ENCODE peak calls at places on chromosomes 2 and 18, in five cellular contexts. One of them, this sample, is unnamed.
A peak's percentile ranks its signal among the peaks of the same experiment; 100 is the strongest.

GRCh38 chr2:26483957-26484565 is 6.1 kb upstream of the OTOF start:
- DNase-seq in H9: no peak
- DNase-seq in stimulated activated CD8-positive, alpha-beta memory T cell treated with anti-CD3 and anti-CD28 coated beads, Interleukin-7, amount 100 ng/mL, for 4 hours: no peak
- DNase-seq in mammary epithelial cell: no peak
- DNase-seq in A172: no peak
- DNase-seq in this sample: no peak

GRCh38 chr2:46095821-46096220 is 201.4 kb upstream of the EPAS1 start:
- DNase-seq in mammary epithelial cell: no peak
- DNase-seq in H9: no peak
- DNase-seq in stimulated activated CD8-positive, alpha-beta memory T cell treated with anti-CD3 and anti-CD28 coated beads, Interleukin-7, amount 100 ng/mL, for 4 hours: no peak
- DNase-seq in A172: no peak
- DNase-seq in this sample: no peak

GRCh38 chr2:171541202-171541884 is 19.1 kb downstream of the CYBRD1 start:
- DNase-seq in A172: peak; percentile 25
- DNase-seq in H9: peak; percentile 48
- DNase-seq in stimulated activated CD8-positive, alpha-beta memory T cell treated with anti-CD3 and anti-CD28 coated beads, Interleukin-7, amount 100 ng/mL, for 4 hours: no peak
- DNase-seq in mammary epithelial cell: no peak
- DNase-seq in this sample: no peak

GRCh38 chr2:102050854-102051391 is 59.2 kb downstream of the IL1R2 start:
- DNase-seq in stimulated activated CD8-positive, alpha-beta memory T cell treated with anti-CD3 and anti-CD28 coated beads, Interleukin-7, amount 100 ng/mL, for 4 hours: no peak
- DNase-seq in A172: no peak
- DNase-seq in mammary epithelial cell: no peak
- DNase-seq in H9: no peak
- DNase-seq in this sample: no peak

GRCh38 chr18:47997338-47997780 is 66.9 kb upstream of the SMAD2 start:
- DNase-seq in mammary epithelial cell: no peak
- DNase-seq in A172: no peak
- DNase-seq in stimulated activated CD8-positive, alpha-beta memory T cell treated with anti-CD3 and anti-CD28 coated beads, Interleukin-7, amount 100 ng/mL, for 4 hours: no peak
- DNase-seq in H9: peak; percentile 81
- DNase-seq in this sample: peak; percentile 41

GRCh38 chr2:17065536-17065935 is 399.9 kb upstream of the CYRIA start:
- DNase-seq in stimulated activated CD8-positive, alpha-beta memory T cell treated with anti-CD3 and anti-CD28 coated beads, Interleukin-7, amount 100 ng/mL, for 4 hours: no peak
- DNase-seq in A172: no peak
- DNase-seq in mammary epithelial cell: no peak
- DNase-seq in H9: no peak
- DNase-seq in this sample: no peak

GRCh38 chr2:241895732-241896641 is 26.5 kb downstream of the RTP5 start:
- DNase-seq in stimulated activated CD8-positive, alpha-beta memory T cell treated with anti-CD3 and anti-CD28 coated beads, Interleukin-7, amount 100 ng/mL, for 4 hours: no peak
- DNase-seq in A172: no peak
- DNase-seq in mammary epithelial cell: peak; percentile 16
- DNase-seq in H9: peak; percentile 47
- DNase-seq in this sample: no peak

GRCh38 chr18:74596959-74597661 is 560 bp upstream of the ZNF407 start:
- DNase-seq in stimulated activated CD8-positive, alpha-beta memory T cell treated with anti-CD3 and anti-CD28 coated beads, Interleukin-7, amount 100 ng/mL, for 4 hours: peak; percentile 62
- DNase-seq in A172: no peak
- DNase-seq in mammary epithelial cell: no peak
- DNase-seq in H9: no peak
- DNase-seq in this sample: no peak

GRCh38 chr2:234241656-234242445 is 191.3 kb downstream of the SPP2 start:
- DNase-seq in H9: no peak
- DNase-seq in mammary epithelial cell: peak; percentile 93
- DNase-seq in A172: peak; percentile 97
- DNase-seq in stimulated activated CD8-positive, alpha-beta memory T cell treated with anti-CD3 and anti-CD28 coated beads, Interleukin-7, amount 100 ng/mL, for 4 hours: no peak
- DNase-seq in this sample: peak; percentile 42

GRCh38 chr2:200618051-200618419 is 32.2 kb downstream of the AOX1 start:
- DNase-seq in mammary epithelial cell: no peak
- DNase-seq in A172: no peak
- DNase-seq in stimulated activated CD8-positive, alpha-beta memory T cell treated with anti-CD3 and anti-CD28 coated beads, Interleukin-7, amount 100 ng/mL, for 4 hours: no peak
- DNase-seq in H9: no peak
- DNase-seq in this sample: no peak

GRCh38 chr18:56727399-56727798 is 76.2 kb downstream of the WDR7 start:
- DNase-seq in A172: no peak
- DNase-seq in mammary epithelial cell: peak; percentile 19
- DNase-seq in stimulated activated CD8-positive, alpha-beta memory T cell treated with anti-CD3 and anti-CD28 coated beads, Interleukin-7, amount 100 ng/mL, for 4 hours: no peak
- DNase-seq in H9: no peak
- DNase-seq in this sample: no peak